ENCODE peak calls at places on chromosome 21, in ten cellular contexts. A is HFFc6, O is GM10248, D is cardiac fibroblast, Y is ovary, M is NB4, N is left lung, S is A549, L is Calu3, H is heart left ventricle. P is an unnamed sample.

GRCh38 chr21:28548291-28548690 is 444.4 kb downstream of the LTN1 start:
- DNase-seq in S (no peak), O (no peak), L (no peak), M (no peak), D (no peak), H (no peak), A (peak; percentile 33), N (no peak), Y (no peak), P (no peak)

GRCh38 chr21:38306833-38307232 is 50.0 kb downstream of the KCNJ15 start:
- DNase-seq in Y (no peak), N (no peak), M (no peak), D (peak; percentile 93), O (no peak), S (no peak), H (no peak), A (peak; percentile 90), L (no peak), P (peak; percentile 64)

GRCh38 chr21:14259669-14260458 is 43.9 kb downstream of the RBM11 start:
- DNase-seq in N (no peak), L (no peak), H (no peak), Y (no peak), A (peak; percentile 33), S (peak; percentile 3), O (peak; percentile 32), D (peak; percentile 65), M (peak; percentile 51), P (peak; percentile 46)

GRCh38 chr21:17674106-17674505 is 61.4 kb upstream of the BTG3 start:
- DNase-seq in D (no peak), N (no peak), H (no peak), A (no peak), L (no peak), O (no peak), Y (no peak), S (no peak), M (no peak), P (no peak)

GRCh38 chr21:37737497-37737896 is 178.8 kb downstream of the KCNJ6 start:
- DNase-seq in D (no peak), O (no peak), N (no peak), H (no peak), M (peak; percentile 9), S (no peak), L (no peak), A (no peak), Y (no peak), P (no peak)

GRCh38 chr21:37358392-37358791 is 8.2 kb upstream of the DYRK1A start:
- DNase-seq in D (peak; percentile 57), S (no peak), H (peak; percentile 58), N (no peak), Y (no peak), M (peak; percentile 95), O (no peak), A (no peak), L (no peak), P (no peak)

GRCh38 chr21:27275294-27275927 is 308.5 kb upstream of the ADAMTS5 start:
- DNase-seq in L (no peak), A (peak; percentile 64), O (no peak), S (no peak), H (no peak), D (peak; percentile 73), N (no peak), M (peak; percentile 80), Y (no peak), P (peak; percentile 37)

GRCh38 chr21:37028579-37028978 is 22.1 kb downstream of the RIPPLY3 start:
- DNase-seq in O (no peak), L (no peak), D (peak; percentile 30), N (no peak), M (no peak), A (no peak), S (no peak), Y (no peak), H (no peak), P (no peak)

GRCh38 chr21:30478015-30478414 is 2.2 kb downstream of the KRTAP19-1 start:
- DNase-seq in A (no peak), N (no peak), D (no peak), Y (no peak), S (no peak), M (no peak), O (no peak), L (no peak), H (no peak), P (no peak)

GRCh38 chr21:19237603-19238002 is 834.0 kb upstream of the TMPRSS15 start:
- DNase-seq in D (no peak), H (no peak), O (no peak), L (no peak), Y (no peak), M (no peak), A (no peak), S (no peak), N (no peak), P (no peak)

GRCh38 chr21:36917487-36918158 is 48.8 kb downstream of the HLCS start:
- DNase-seq in O (no peak), M (peak; percentile 17), S (peak; percentile 43), L (peak; percentile 39), A (no peak), H (no peak), D (peak; percentile 73), Y (no peak), N (no peak), P (no peak)

GRCh38 chr21:20875741-20876140 is 122.5 kb upstream of the NCAM2 start:
- DNase-seq in A (no peak), D (no peak), M (no peak), H (no peak), L (no peak), O (no peak), N (no peak), Y (no peak), S (no peak), P (no peak)

GRCh38 chr21:17783816-17784598 is 35.1 kb downstream of the C21orf91 start:
- DNase-seq in N (no peak), A (no peak), D (no peak), M (peak; percentile 75), O (peak; percentile 26), L (no peak), S (no peak), H (no peak), Y (no peak), P (no peak)

GRCh38 chr21:37219766-37220432 is 47.2 kb downstream of the VPS26C start:
- DNase-seq in L (no peak), M (peak; percentile 15), Y (no peak), N (no peak), S (no peak), D (no peak), A (no peak), O (no peak), H (no peak), P (no peak)

GRCh38 chr21:27953328-27954045 is 986.6 kb upstream of the ADAMTS5 start:
- DNase-seq in O (no peak), D (no peak), Y (no peak), N (no peak), L (no peak), H (no peak), M (peak; percentile 42), A (no peak), S (no peak), P (no peak)

GRCh38 chr21:44802396-44803153 is 955 bp upstream of the UBE2G2 start:
- DNase-seq in L (no peak), D (no peak), Y (no peak), H (no peak), O (peak; percentile 34), A (peak; percentile 9), N (no peak), S (peak; percentile 12), M (peak; percentile 59), P (no peak)
- TF ChIP-seq CTCF in L (no peak), D (no peak), Y (no peak), H (no peak), O (no peak), A (peak; percentile 30), N (no peak), S (no peak), M (peak; percentile 4), P (no peak)

GRCh38 chr21:34243562-34243961 is 120.2 kb upstream of the KCNE2 start:
- DNase-seq in L (peak; percentile 8), H (no peak), S (no peak), D (peak; percentile 42), N (no peak), A (no peak), M (peak; percentile 55), Y (no peak), O (no peak), P (no peak)
- TF ChIP-seq CTCF in L (no peak), H (no peak), S (no peak), D (peak; percentile 73), N (peak; percentile 29), A (peak; percentile 72), M (peak; percentile 52), Y (no peak), O (peak; percentile 34), P (peak; percentile 60)

GRCh38 chr21:43277481-43278351 is 108.9 kb downstream of the CRYAA start:
- DNase-seq in Y (peak; percentile 17), N (peak; percentile 74), H (peak; percentile 63), O (no peak), L (no peak), A (no peak), D (no peak), M (no peak), S (no peak), P (no peak)

GRCh38 chr21:43278766-43279577 is 110.2 kb downstream of the CRYAA start:
- DNase-seq in D (no peak), M (peak; percentile 46), N (no peak), H (peak; percentile 40), Y (peak; percentile 13), A (no peak), O (no peak), S (no peak), L (no peak), P (no peak)

GRCh38 chr21:43276811-43277210 is 108.0 kb downstream of the CRYAA start:
- DNase-seq in Y (no peak), D (no peak), O (no peak), M (no peak), A (no peak), S (no peak), N (no peak), L (no peak), H (peak; percentile 38), P (no peak)

GRCh38 chr21:43279578-43279894 is 110.7 kb downstream of the CRYAA start:
- DNase-seq in H (peak; percentile 22), M (no peak), N (no peak), O (no peak), A (no peak), L (no peak), Y (peak; percentile 14), D (no peak), S (no peak), P (no peak)

GRCh38 chr21:43278359-43278758 is 109.6 kb downstream of the CRYAA start:
- DNase-seq in L (no peak), N (no peak), A (no peak), H (no peak), S (no peak), D (no peak), M (no peak), Y (peak; percentile 21), O (no peak), P (no peak)
- TF ChIP-seq CTCF in L (no peak), N (no peak), A (no peak), H (no peak), S (no peak), D (no peak), M (no peak), Y (no peak), O (no peak), P (no peak)

DNA sequence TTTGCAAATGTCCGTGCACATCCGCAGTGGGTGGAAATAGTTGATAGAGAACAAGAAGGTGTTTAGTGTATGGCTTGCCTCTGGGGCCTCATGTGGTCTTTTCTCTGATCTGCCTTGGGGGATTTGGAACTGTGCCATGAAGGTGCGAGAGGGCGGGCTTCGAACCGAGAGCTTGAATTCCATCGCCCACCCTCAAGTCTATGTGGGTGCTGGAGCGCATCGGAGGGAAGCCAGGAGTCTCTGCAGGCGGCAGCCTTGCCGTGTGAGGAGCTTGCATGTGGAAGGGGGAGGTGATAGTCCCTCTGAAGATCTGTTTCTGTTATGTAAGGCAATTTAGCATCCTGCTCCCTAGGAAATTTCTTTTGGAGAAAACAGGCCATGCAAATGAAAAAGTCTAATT is 119.6 kb downstream of the HUNK start:
- DNase-seq in M (no peak), H (no peak), L (no peak), S (no peak), D (no peak), Y (no peak), A (no peak), O (no peak), N (no peak), P (no peak)
- TF ChIP-seq CTCF in M (no peak), H (no peak), L (no peak), S (no peak), D (no peak), Y (no peak), A (no peak), O (no peak), N (no peak), P (no peak)

P was measured in astrocyte of the cerebellum.